ENCODE peak calls at places on chromosomes 13 and 19, in seven cellular contexts. Y is CD4-positive, alpha-beta T cell; L is heart left ventricle; E is body of pancreas; Q is neuronal stem cell; K is GM23248; H is naive thymus-derived CD4-positive, alpha-beta T cell. O is an unnamed sample. For H3K9me3, the result is how much of the 10 kb centered on the place peaks cover.

GRCh38 chr13:50800091-50800739 is 43.3 kb downstream of the DLEU7 start:
- DNase-seq in Y (no peak), L (no peak), E (no peak), Q (no peak), K (no peak), H (no peak), O (no peak)

GRCh38 chr13:42990147-42990990 is 1.7 kb downstream of the EPSTI1 start:
- DNase-seq in Y (no peak), L (no peak), E (no peak), Q (no peak), K (peak), H (peak), O (peak)

GRCh38 chr19:5143471-5144411 is 174.8 kb downstream of the KDM4B start:
- DNase-seq in Y (no peak), L (peak), E (peak), Q (no peak), K (no peak), H (no peak), O (no peak)

GRCh38 chr13:24661713-24662112 is 18.5 kb upstream of the ATP12A start:
- DNase-seq in Y (no peak), L (no peak), E (no peak), Q (no peak), K (no peak), H (no peak), O (no peak)

GRCh38 chr13:72221276-72221962 is 354.4 kb upstream of the DACH1 start:
- DNase-seq in Y (no peak), L (no peak), E (peak), Q (no peak), K (no peak), H (no peak), O (no peak)

GRCh38 chr13:59088716-59089115 is 1075.0 kb downstream of the DIAPH3 start:
- DNase-seq in Y (no peak), L (no peak), E (no peak), Q (no peak), K (no peak), H (no peak), O (peak)

GRCh38 chr13:77928909-77929308 is 10.3 kb upstream of the EDNRB start:
- DNase-seq in Y (no peak), L (no peak), E (no peak), Q (no peak), K (no peak), H (no peak), O (no peak)

GRCh38 chr13:98879965-98880364 is 97.9 kb downstream of the DOCK9 start:
- DNase-seq in Y (no peak), L (no peak), E (no peak), Q (no peak), K (no peak), H (no peak), O (no peak)

GRCh38 chr13:57443494-57443893 is 188.1 kb upstream of the PCDH17 start:
- DNase-seq in Y (no peak), L (no peak), E (no peak), Q (no peak), K (no peak), H (no peak), O (no peak)

GRCh38 chr19:17692566-17692965 is 4.4 kb upstream of the UNC13A start:
- DNase-seq in Y (no peak), L (no peak), E (no peak), Q (no peak), K (no peak), H (no peak), O (no peak)

GRCh38 chr13:95784161-95784880 is 107.4 kb downstream of the DNAJC3 start:
- DNase-seq in Y (no peak), L (no peak), E (no peak), Q (no peak), K (peak), H (no peak), O (peak)

GRCh38 chr13:93603043-93603442 is 376.4 kb downstream of the GPC6 start:
- DNase-seq in Y (no peak), L (no peak), E (no peak), Q (no peak), K (peak), H (no peak), O (peak)

GRCh38 chr19:38675611-38676010 is 28.2 kb downstream of the ACTN4 start:
- DNase-seq in Y (no peak), L (no peak), E (no peak), Q (no peak), K (peak), H (no peak), O (no peak)

GRCh38 chr19:54162241-54162805 is 2.8 kb upstream of the LENG1 start:
- DNase-seq in Y (peak), L (peak), E (peak), Q (no peak), K (peak), H (peak), O (peak)

GRCh38 chr13:48234652-48235099 is 1.7 kb downstream of the ITM2B start:
- DNase-seq in Y (no peak), L (no peak), E (no peak), Q (no peak), K (peak), H (no peak), O (no peak)

GRCh38 chr13:24660023-24660806 is 20.0 kb upstream of the ATP12A start:
- DNase-seq in Y (no peak), L (no peak), E (no peak), Q (no peak), K (no peak), H (no peak), O (no peak)

GRCh38 chr13:113491418-113491883 is 940 bp upstream of the DCUN1D2 start:
- DNase-seq in Y (no peak), L (peak), E (peak), Q (peak), K (peak), H (no peak), O (peak)

GRCh38 chr19:55283548-55284393 is at the start of gene BRSK1:
- DNase-seq in Y (peak), L (peak), E (peak), Q (peak), K (peak), H (no peak), O (peak)

GRCh38 chr19:16143399-16144215 is at the start of gene HSH2D:
- DNase-seq in Y (peak), L (peak), E (peak), Q (no peak), K (no peak), H (peak), O (no peak)

GRCh38 chr13:25899952-25900351 is 151.9 kb downstream of the SHISA2 start:
- DNase-seq in Y (no peak), L (no peak), E (no peak), Q (no peak), K (no peak), H (no peak), O (no peak)
- H3K9me3 ChIP-seq in Y (under half), L (under half), E (under half), Q (under half), K (under half), H (under half), O (under half)

GRCh38 chr19:23528376-23528775 is 133.1 kb upstream of the ZNF91 start:
- DNase-seq in Y (no peak), L (no peak), E (no peak), Q (no peak), K (no peak), H (no peak), O (no peak)
- H3K9me3 ChIP-seq in Y (under half), L (under half), E (under half), Q (under half), K (under half), H (under half), O (under half)

GRCh38 chr19:23527797-23528196 is 132.5 kb upstream of the ZNF91 start:
- DNase-seq in Y (no peak), L (no peak), E (no peak), Q (no peak), K (no peak), H (no peak), O (no peak)
- H3K9me3 ChIP-seq in Y (under half), L (under half), E (under half), Q (under half), K (under half), H (under half), O (under half)

DNA sequence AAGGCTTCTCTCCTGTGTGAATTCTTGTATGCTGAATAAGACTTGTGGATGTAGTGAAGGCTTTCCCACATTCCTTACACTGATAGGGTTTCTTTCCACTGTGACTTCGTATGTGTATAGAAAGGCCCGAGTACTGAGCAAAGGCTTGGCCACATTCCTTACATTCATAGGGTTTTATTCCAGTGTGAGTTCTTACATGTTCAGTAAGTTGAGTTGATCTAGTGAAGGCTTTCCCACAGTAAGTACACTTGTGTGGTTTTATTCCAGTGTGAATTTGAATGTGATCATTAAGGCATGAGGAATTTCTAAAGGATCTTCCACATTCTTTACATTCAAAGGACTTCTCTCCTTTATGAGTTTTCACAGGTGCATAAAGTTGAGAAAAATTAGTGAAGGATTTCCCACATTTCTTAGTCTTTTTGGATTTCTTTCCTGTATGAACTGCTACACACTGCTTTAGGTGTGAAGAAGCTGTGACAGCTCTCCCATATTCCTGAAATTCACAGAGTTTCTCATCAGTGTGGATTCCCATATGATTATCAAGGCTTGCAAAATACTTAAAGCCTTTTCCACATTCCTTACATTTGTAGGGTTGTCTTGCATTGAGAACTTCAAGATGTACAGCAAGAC is 10.4 kb downstream of the ZNF561 start:
- DNase-seq in Y (no peak), L (no peak), E (no peak), Q (no peak), K (no peak), H (no peak), O (no peak)
- H3K9me3 ChIP-seq in Y (half or more), L (under half), E (under half), Q (under half), K (under half), H (under half), O (half or more)

DNA sequence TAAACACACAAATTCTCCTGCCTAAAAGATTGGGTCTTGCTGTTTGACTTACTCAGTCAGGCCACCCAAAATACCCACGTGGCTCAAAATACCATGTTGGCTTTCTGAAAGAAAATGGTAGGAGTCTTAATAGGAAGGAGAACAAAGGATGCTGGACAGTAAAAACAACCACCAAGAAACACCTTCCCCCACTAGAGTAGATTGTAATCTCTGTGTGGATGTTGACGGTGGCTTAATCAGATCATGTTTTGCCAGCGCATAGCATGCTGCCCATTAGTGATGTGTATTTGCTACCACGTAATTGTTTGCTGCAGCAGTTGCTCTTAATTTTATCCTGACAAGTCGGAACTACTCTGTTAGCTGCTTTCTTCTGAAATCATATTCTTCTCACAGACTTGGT is 1229.3 kb upstream of the SLC10A2 start:
- DNase-seq in Y (no peak), L (no peak), E (no peak), Q (no peak), K (no peak), H (no peak), O (no peak)
- H3K9me3 ChIP-seq in Y (under half), L (under half), E (under half), Q (under half), K (under half), H (under half), O (under half)

O was measured in IMR-90.